ENCODE peak calls at places on chromosome 6, in four cellular contexts. M is GM12878, B is HEK293T, T is K562. W is an unnamed sample.
A peak's percentile ranks its signal among the peaks of the same experiment; 100 is the strongest.

GRCh38 chr6:100457251-100457990 is 7.3 kb downstream of the SIM1 start:
- DNase-seq in M (no peak), B (no peak), T (no peak), W (no peak)

GRCh38 chr6:27889628-27890315 is 22.4 kb downstream of the OR2B2 start:
- DNase-seq in M (no peak), B (no peak), T (no peak), W (no peak)

GRCh38 chr6:82025271-82025670 is 222.3 kb downstream of the IBTK start:
- DNase-seq in M (no peak), B (no peak), T (no peak), W (no peak)

GRCh38 chr6:4169028-4169789 is 33.8 kb upstream of the ECI2 start:
- DNase-seq in M (no peak), B (no peak), T (peak; percentile 3), W (no peak)

GRCh38 chr6:44494011-44494501 is 106.5 kb downstream of the CDC5L start:
- DNase-seq in M (no peak), B (peak; percentile 22), T (peak; percentile 73), W (peak; percentile 80)

GRCh38 chr6:55955684-55956083 is 80.3 kb upstream of the BMP5 start:
- DNase-seq in M (no peak), B (no peak), T (no peak), W (no peak)

GRCh38 chr6:30939473-30939872 is 1.3 kb upstream of the MUCL3 start:
- DNase-seq in M (no peak), B (no peak), T (no peak), W (no peak)

GRCh38 chr6:81158956-81159355 is 593.5 kb downstream of the TENT5A start:
- DNase-seq in M (no peak), B (no peak), T (no peak), W (no peak)

GRCh38 chr6:89310929-89311328 is 4.2 kb downstream of the GABRR2 start:
- DNase-seq in M (no peak), B (no peak), T (no peak), W (no peak)

GRCh38 chr6:11043961-11044711 is at the start of gene ELOVL2:
- DNase-seq in M (no peak), B (peak; percentile 82), T (peak; percentile 85), W (peak; percentile 59)

GRCh38 chr6:45084257-45084656 is 243.9 kb upstream of the RUNX2 start:
- DNase-seq in M (no peak), B (no peak), T (no peak), W (no peak)

GRCh38 chr6:51199733-51200132 is 381.1 kb downstream of the TFAP2B start:
- DNase-seq in M (no peak), B (no peak), T (no peak), W (no peak)

GRCh38 chr6:16450285-16450684 is 211.9 kb downstream of the GMPR start:
- DNase-seq in M (no peak), B (no peak), T (no peak), W (no peak)

GRCh38 chr6:56570434-56571359 is 72.0 kb downstream of the DST start:
- DNase-seq in M (no peak), B (peak; percentile 54), T (peak; percentile 39), W (peak; percentile 60)

GRCh38 chr6:30781697-30782424 is 37.5 kb upstream of the IER3 start:
- DNase-seq in M (peak; percentile 66), B (peak; percentile 63), T (peak; percentile 88), W (peak; percentile 96)

GRCh38 chr6:158377866-158378265 is 65.6 kb downstream of the TULP4 start:
- DNase-seq in M (no peak), B (no peak), T (no peak), W (no peak)

GRCh38 chr6:77502966-77503365 is 39.7 kb upstream of the HTR1B start:
- DNase-seq in M (no peak), B (no peak), T (no peak), W (no peak)

GRCh38 chr6:6728169-6728941 is 139.8 kb downstream of the LY86 start:
- DNase-seq in M (no peak), B (no peak), T (no peak), W (no peak)

GRCh38 chr6:2441881-2442475 is 196.6 kb upstream of the GMDS start:
- DNase-seq in M (no peak), B (no peak), T (no peak), W (no peak)

GRCh38 chr6:148144917-148145521 is 197.6 kb upstream of the SASH1 start:
- DNase-seq in M (no peak), B (peak; percentile 79), T (peak; percentile 71), W (peak; percentile 64)

GRCh38 chr6:12815884-12816600 is 99.5 kb downstream of the PHACTR1 start:
- DNase-seq in M (no peak), B (peak; percentile 20), T (no peak), W (no peak)

GRCh38 chr6:149913542-149914240 is 9.2 kb downstream of the RAET1G start:
- DNase-seq in M (no peak), B (no peak), T (no peak), W (no peak)

GRCh38 chr6:21186479-21187055 is 407.0 kb upstream of the SOX4 start:
- DNase-seq in M (no peak), B (no peak), T (no peak), W (no peak)

GRCh38 chr6:35184580-35185301 is 29.0 kb upstream of the SCUBE3 start:
- DNase-seq in M (no peak), B (no peak), T (no peak), W (no peak)

GRCh38 chr6:11410539-11411307 is 126.8 kb upstream of the TMEM170B start:
- DNase-seq in M (peak; percentile 69), B (no peak), T (no peak), W (no peak)

GRCh38 chr6:121695346-121695745 is 259.9 kb downstream of the GJA1 start:
- DNase-seq in M (no peak), B (no peak), T (no peak), W (no peak)

GRCh38 chr6:170459451-170459850 is 93.7 kb downstream of the PSMB1 start:
- DNase-seq in M (peak; percentile 23), B (no peak), T (no peak), W (no peak)
- TF ChIP-seq FOXK2 in M (no peak), B (no peak), T (no peak), W (no peak)

GRCh38 chr6:37486440-37486839 is 13.3 kb downstream of the CCDC167 start:
- DNase-seq in M (no peak), B (no peak), T (no peak), W (no peak)
- TF ChIP-seq FOXK2 in M (no peak), B (no peak), T (no peak), W (no peak)

GRCh38 chr6:79628466-79629288 is 2.5 kb upstream of the SH3BGRL2 start:
- DNase-seq in M (no peak), B (no peak), T (no peak), W (no peak)

GRCh38 chr6:79630400-79630882 is 688 bp upstream of the SH3BGRL2 start:
- DNase-seq in M (no peak), B (no peak), T (no peak), W (no peak)

GRCh38 chr6:79631800-79632172 is 657 bp downstream of the SH3BGRL2 start:
- DNase-seq in M (no peak), B (no peak), T (no peak), W (no peak)

GRCh38 chr6:79632580-79632979 is 1.5 kb downstream of the SH3BGRL2 start:
- DNase-seq in M (no peak), B (no peak), T (peak; percentile 42), W (peak; percentile 44)

DNA sequence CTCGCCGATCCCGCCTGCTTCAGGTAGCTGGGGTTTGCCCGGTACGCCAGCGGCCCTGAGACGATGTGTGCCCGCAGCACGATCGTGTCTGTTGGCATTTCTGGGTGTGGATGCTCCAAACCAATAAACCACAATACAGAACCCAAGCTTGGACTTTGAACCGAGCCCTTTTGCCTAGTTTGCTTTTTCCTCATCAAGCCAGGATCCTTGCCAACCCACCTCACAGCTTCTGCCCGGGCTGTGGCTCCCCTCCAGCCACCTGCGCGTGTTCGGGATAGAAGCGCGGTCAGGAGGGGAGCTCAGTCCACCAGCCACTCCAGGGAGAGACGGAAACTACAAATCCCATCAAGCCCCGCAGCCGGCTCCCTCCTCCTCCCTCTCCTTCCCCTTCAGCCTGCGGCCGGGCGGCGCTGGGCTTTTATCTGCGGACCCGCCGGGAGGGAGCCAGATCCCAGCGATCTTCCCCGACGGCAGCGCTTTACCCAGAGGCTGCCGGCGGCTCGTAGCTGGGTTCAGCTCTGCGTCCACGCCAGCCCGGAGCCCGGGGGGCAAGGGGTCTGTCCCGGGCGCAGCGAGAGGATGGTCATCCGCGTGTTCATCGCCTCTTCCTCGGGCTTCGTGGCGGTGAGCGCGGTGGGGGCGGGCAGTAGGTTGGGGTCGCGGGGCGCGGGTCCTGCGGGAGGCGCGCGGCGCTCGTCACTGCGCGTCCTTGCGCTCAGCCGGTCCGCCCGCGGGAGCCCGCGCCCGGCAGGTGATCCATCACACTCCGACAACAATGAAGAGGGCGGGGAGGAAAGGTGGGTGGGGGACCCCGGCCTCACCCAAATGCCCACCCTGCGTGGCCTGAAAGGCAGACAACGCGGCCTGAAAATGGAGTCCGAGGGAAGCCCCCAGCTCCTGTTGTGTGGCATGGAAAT is at the start of gene SH3BGRL2:
- DNase-seq in M (no peak), B (peak; percentile 84), T (peak; percentile 89), W (peak; percentile 89)
- TF ChIP-seq FOXK2 in M (no peak), B (no peak), T (peak; percentile 75), W (no peak)

GRCh38 chr6:163759542-163759941 is 345.0 kb downstream of the QKI start:
- DNase-seq in M (no peak), B (no peak), T (no peak), W (no peak)
- TF ChIP-seq FOXK2 in M (no peak), B (no peak), T (no peak), W (no peak)

GRCh38 chr6:26026833-26027490 is 60.3 kb upstream of the HFE start:
- DNase-seq in M (peak; percentile 100), B (peak; percentile 44), T (peak; percentile 85), W (peak; percentile 97)
- TF ChIP-seq FOXK2 in M (peak; percentile 87), B (no peak), T (peak; percentile 95), W (peak; percentile 42)

DNA sequence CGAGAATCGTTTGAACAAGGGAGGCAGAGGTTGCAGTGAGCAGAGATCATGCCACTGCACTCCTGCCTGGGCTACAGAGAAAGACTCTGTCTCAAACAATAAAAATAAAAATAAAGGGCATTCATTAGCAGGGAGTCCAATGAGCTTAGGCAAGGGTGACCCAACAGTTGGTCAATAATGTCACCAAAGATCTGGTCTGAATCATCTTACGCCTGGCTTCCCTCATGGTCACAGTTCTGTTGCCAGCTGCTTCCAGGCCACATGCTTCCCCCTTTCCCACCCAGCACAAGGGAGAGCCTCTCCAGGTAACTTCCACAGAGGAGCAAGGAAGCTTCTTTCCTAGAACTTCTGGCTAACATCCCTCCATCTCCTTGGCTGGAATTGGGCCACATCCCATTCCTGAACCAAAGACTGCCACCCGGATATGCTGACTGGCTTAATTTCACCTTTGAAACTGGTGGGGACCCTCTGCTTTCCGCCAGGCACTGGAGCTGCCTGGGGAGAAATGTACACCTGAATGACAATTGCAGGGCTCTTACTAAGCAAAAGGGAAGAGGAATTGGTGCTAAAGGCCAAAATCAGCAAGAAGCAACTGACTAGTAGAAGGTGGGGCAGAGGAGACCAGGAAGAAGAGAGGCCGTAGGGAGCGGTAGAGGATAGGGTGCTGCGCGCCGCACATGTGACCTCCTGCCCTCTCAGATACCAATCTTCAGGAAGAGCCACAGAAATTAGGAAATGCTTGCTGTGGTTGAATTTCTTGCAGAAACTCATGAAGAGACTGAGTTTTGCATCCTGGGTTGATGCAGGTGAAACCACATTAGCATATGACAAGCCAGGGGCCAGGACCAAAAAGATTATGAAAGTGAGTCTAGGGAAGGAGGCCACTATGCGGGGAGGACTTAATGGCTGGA is 8.3 kb upstream of the SCML4 start:
- DNase-seq in M (no peak), B (no peak), T (no peak), W (no peak)
- TF ChIP-seq FOXK2 in M (no peak), B (no peak), T (no peak), W (no peak)

GRCh38 chr6:137112067-137112355 is 61.4 kb downstream of the IL22RA2 start:
- DNase-seq in M (no peak), B (no peak), T (no peak), W (no peak)
- TF ChIP-seq FOXK2 in M (no peak), B (no peak), T (no peak), W (no peak)

GRCh38 chr6:66605011-66605410 is 898.0 kb upstream of the EYS start:
- DNase-seq in M (no peak), B (no peak), T (no peak), W (no peak)
- TF ChIP-seq FOXK2 in M (no peak), B (no peak), T (no peak), W (no peak)